ENCODE peak calls at places on chromosomes 2 and 18, in nine cellular contexts. One of them, this sample, is unnamed. For H3K9me3, the result is how much of the 10 kb centered on the place peaks cover.

GRCh38 chr18:51193621-51194287 is 3.7 kb downstream of the MEX3C start:
- DNase-seq in vagina: no peak
- DNase-seq in stomach: no peak
- DNase-seq in GM12878: no peak
- DNase-seq in HepG2: no peak
- DNase-seq in transverse colon: no peak
- DNase-seq in adrenal gland: peak
- DNase-seq in prostate gland: no peak
- DNase-seq in A549: no peak
- DNase-seq in this sample: no peak

GRCh38 chr2:102142829-102143449 is 393 bp downstream of the IL1R1 start:
- DNase-seq in vagina: no peak
- DNase-seq in stomach: no peak
- DNase-seq in GM12878: no peak
- DNase-seq in HepG2: peak
- DNase-seq in transverse colon: no peak
- DNase-seq in adrenal gland: peak
- DNase-seq in prostate gland: no peak
- DNase-seq in A549: peak
- DNase-seq in this sample: peak

GRCh38 chr18:27608742-27609141 is 423.6 kb upstream of the CHST9 start:
- DNase-seq in vagina: no peak
- DNase-seq in stomach: no peak
- DNase-seq in GM12878: no peak
- DNase-seq in HepG2: no peak
- DNase-seq in transverse colon: no peak
- DNase-seq in adrenal gland: no peak
- DNase-seq in prostate gland: no peak
- DNase-seq in A549: no peak
- DNase-seq in this sample: no peak

GRCh38 chr2:235893129-235893698 is 275.0 kb downstream of the GBX2 start:
- DNase-seq in vagina: no peak
- DNase-seq in stomach: no peak
- DNase-seq in GM12878: no peak
- DNase-seq in HepG2: no peak
- DNase-seq in transverse colon: no peak
- DNase-seq in adrenal gland: no peak
- DNase-seq in prostate gland: no peak
- DNase-seq in A549: no peak
- DNase-seq in this sample: no peak

GRCh38 chr2:69387770-69388481 is 899 bp upstream of the GFPT1 start:
- DNase-seq in vagina: no peak
- DNase-seq in stomach: no peak
- DNase-seq in GM12878: no peak
- DNase-seq in HepG2: peak
- DNase-seq in transverse colon: no peak
- DNase-seq in adrenal gland: no peak
- DNase-seq in prostate gland: no peak
- DNase-seq in A549: no peak
- DNase-seq in this sample: no peak

GRCh38 chr2:195820373-195820772 is 163.3 kb downstream of the SLC39A10 start:
- DNase-seq in vagina: no peak
- DNase-seq in stomach: no peak
- DNase-seq in GM12878: no peak
- DNase-seq in HepG2: no peak
- DNase-seq in transverse colon: no peak
- DNase-seq in adrenal gland: no peak
- DNase-seq in prostate gland: no peak
- DNase-seq in A549: no peak
- DNase-seq in this sample: no peak

GRCh38 chr18:79570266-79571201 is 109.1 kb upstream of the CTDP1 start:
- DNase-seq in vagina: no peak
- DNase-seq in stomach: no peak
- DNase-seq in GM12878: no peak
- DNase-seq in HepG2: no peak
- DNase-seq in transverse colon: peak
- DNase-seq in adrenal gland: no peak
- DNase-seq in prostate gland: no peak
- DNase-seq in A549: no peak
- DNase-seq in this sample: no peak

GRCh38 chr2:190927257-190927656 is 46.6 kb downstream of the GLS start:
- DNase-seq in vagina: no peak
- DNase-seq in stomach: no peak
- DNase-seq in GM12878: no peak
- DNase-seq in HepG2: no peak
- DNase-seq in transverse colon: no peak
- DNase-seq in adrenal gland: no peak
- DNase-seq in prostate gland: no peak
- DNase-seq in A549: peak
- DNase-seq in this sample: no peak

GRCh38 chr2:241194811-241195210 is 6.3 kb downstream of the ANO7 start:
- DNase-seq in vagina: no peak
- DNase-seq in stomach: no peak
- DNase-seq in GM12878: no peak
- DNase-seq in HepG2: no peak
- DNase-seq in transverse colon: no peak
- DNase-seq in adrenal gland: no peak
- DNase-seq in prostate gland: no peak
- DNase-seq in A549: no peak
- DNase-seq in this sample: no peak

GRCh38 chr18:45019469-45019868 is 338.8 kb downstream of the SETBP1 start:
- DNase-seq in vagina: no peak
- DNase-seq in stomach: no peak
- DNase-seq in GM12878: no peak
- DNase-seq in HepG2: no peak
- DNase-seq in transverse colon: no peak
- DNase-seq in adrenal gland: no peak
- DNase-seq in prostate gland: no peak
- DNase-seq in A549: no peak
- DNase-seq in this sample: no peak

GRCh38 chr2:63047534-63048281 is 2.9 kb upstream of the OTX1 start:
- DNase-seq in vagina: no peak
- DNase-seq in stomach: no peak
- DNase-seq in GM12878: no peak
- DNase-seq in HepG2: no peak
- DNase-seq in transverse colon: peak
- DNase-seq in adrenal gland: no peak
- DNase-seq in prostate gland: no peak
- DNase-seq in A549: no peak
- DNase-seq in this sample: no peak

GRCh38 chr2:109663721-109664120 is 49.6 kb downstream of the SOWAHC start:
- DNase-seq in vagina: no peak
- DNase-seq in stomach: no peak
- DNase-seq in GM12878: no peak
- DNase-seq in HepG2: peak
- DNase-seq in transverse colon: no peak
- DNase-seq in adrenal gland: peak
- DNase-seq in prostate gland: peak
- DNase-seq in A549: no peak
- DNase-seq in this sample: peak

GRCh38 chr2:7627587-7627986 is 710.4 kb downstream of the RNF144A start:
- DNase-seq in vagina: no peak
- DNase-seq in stomach: no peak
- DNase-seq in GM12878: no peak
- DNase-seq in HepG2: no peak
- DNase-seq in transverse colon: no peak
- DNase-seq in adrenal gland: no peak
- DNase-seq in prostate gland: no peak
- DNase-seq in A549: no peak
- DNase-seq in this sample: no peak

GRCh38 chr18:73945130-73945792 is 202.4 kb downstream of the FBXO15 start:
- DNase-seq in vagina: no peak
- DNase-seq in stomach: no peak
- DNase-seq in GM12878: no peak
- DNase-seq in HepG2: no peak
- DNase-seq in transverse colon: no peak
- DNase-seq in adrenal gland: no peak
- DNase-seq in prostate gland: no peak
- DNase-seq in A549: no peak
- DNase-seq in this sample: no peak

GRCh38 chr2:23366720-23367119 is 18.3 kb upstream of the KLHL29 start:
- DNase-seq in vagina: no peak
- DNase-seq in stomach: no peak
- DNase-seq in GM12878: no peak
- DNase-seq in HepG2: no peak
- DNase-seq in transverse colon: no peak
- DNase-seq in adrenal gland: peak
- DNase-seq in prostate gland: no peak
- DNase-seq in A549: peak
- DNase-seq in this sample: no peak

GRCh38 chr2:160044728-160045127 is 17.7 kb downstream of the PLA2R1 start:
- DNase-seq in vagina: no peak
- DNase-seq in stomach: no peak
- DNase-seq in GM12878: no peak
- DNase-seq in HepG2: no peak
- DNase-seq in transverse colon: no peak
- DNase-seq in adrenal gland: no peak
- DNase-seq in prostate gland: no peak
- DNase-seq in A549: no peak
- DNase-seq in this sample: no peak

DNA sequence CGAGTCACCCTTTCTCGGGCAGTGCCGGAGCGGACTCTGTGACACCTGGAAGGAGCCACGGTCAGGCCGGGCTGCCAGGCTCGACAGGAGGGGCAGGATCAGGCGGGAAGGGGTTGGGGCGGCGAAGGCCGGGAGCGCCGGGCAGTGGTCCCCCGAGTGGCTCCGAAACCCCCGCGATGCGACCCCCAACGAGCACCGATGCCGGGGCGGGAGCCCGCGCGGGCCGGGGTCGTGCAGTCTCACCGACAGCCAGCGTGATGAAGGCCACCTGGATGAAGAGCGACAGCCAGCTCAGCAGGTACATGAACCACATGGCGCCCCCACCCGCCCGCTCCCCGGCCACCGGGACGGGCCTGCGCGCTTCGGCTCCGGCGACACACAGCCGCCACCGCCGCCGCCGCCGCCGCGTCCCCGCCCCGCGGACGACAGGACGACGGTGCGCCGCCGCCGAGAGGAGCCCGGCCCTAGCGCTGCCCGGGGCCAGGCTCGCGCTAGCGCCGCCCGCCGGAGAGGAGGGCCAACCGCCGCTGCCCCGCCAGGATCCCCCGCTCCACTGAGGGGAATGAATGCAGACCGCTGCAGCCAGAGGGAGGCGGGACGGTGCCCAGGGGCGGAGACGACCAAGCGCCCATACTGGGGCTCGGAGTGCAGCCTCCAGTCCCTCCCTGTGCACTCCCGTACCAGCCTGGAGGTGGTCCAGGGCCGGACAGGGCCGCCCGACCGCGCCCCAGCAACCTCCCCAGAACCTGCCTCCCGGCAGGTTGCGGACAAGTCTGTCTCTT is at the start of gene TEX261:
- DNase-seq in vagina: peak
- DNase-seq in stomach: peak
- DNase-seq in GM12878: peak
- DNase-seq in HepG2: peak
- DNase-seq in transverse colon: peak
- DNase-seq in adrenal gland: peak
- DNase-seq in prostate gland: peak
- DNase-seq in A549: peak
- DNase-seq in this sample: peak
- H3K27ac ChIP-seq in vagina: peak
- H3K27ac ChIP-seq in stomach: peak
- H3K27ac ChIP-seq in GM12878: peak
- H3K27ac ChIP-seq in HepG2: peak
- H3K27ac ChIP-seq in transverse colon: peak
- H3K27ac ChIP-seq in adrenal gland: peak
- H3K27ac ChIP-seq in prostate gland: peak
- H3K27ac ChIP-seq in A549: peak
- H3K27ac ChIP-seq in this sample: peak

DNA sequence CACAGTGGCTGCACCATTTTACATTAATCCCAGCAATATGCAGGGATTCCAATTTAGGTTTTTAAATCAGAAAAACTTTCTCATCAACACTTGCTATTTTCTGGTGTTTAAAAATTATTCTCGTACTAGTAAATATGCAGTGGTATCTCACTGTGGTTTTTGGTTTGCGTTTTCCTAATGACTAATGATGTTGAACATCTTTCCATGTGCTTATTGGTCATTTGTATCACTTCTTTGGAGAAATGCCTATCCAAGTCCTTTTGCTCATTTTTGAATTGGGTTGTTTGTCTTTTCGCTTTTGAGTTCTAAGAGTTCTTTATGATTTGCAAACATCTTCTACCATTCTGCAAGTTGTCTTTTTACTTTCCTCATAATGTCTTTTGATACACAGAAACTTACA is 62.1 kb upstream of the TCF7L1 start:
- DNase-seq in vagina: no peak
- DNase-seq in stomach: no peak
- DNase-seq in GM12878: no peak
- DNase-seq in HepG2: no peak
- DNase-seq in transverse colon: no peak
- DNase-seq in adrenal gland: no peak
- DNase-seq in prostate gland: no peak
- DNase-seq in A549: no peak
- DNase-seq in this sample: no peak
- TF ChIP-seq POLR2A in vagina: no peak
- TF ChIP-seq POLR2A in stomach: no peak
- TF ChIP-seq POLR2A in GM12878: no peak
- TF ChIP-seq POLR2A in HepG2: no peak
- TF ChIP-seq POLR2A in transverse colon: no peak
- TF ChIP-seq POLR2A in adrenal gland: no peak
- TF ChIP-seq POLR2A in prostate gland: no peak
- TF ChIP-seq POLR2A in A549: no peak
- TF ChIP-seq POLR2A in this sample: no peak

DNA sequence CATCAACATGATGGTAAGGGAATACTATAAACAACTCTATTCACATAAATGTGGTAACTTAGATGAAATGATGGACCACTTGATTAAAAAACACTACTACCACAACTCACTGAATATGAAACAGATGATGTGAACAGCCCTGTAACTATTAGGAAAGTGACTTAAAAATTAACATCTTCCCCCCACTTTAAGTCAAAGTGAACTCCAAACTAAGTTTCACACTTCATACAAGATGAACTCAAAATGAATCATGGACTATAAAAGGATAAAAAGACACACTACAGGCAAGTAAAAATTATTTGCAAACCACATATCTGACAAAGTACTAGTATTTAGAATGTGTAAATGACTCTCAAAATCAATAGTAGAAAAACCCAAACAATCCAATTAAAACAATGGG is 71.6 kb downstream of the ZAP70 start:
- DNase-seq in vagina: no peak
- DNase-seq in stomach: no peak
- DNase-seq in GM12878: no peak
- DNase-seq in HepG2: no peak
- DNase-seq in transverse colon: no peak
- DNase-seq in adrenal gland: no peak
- DNase-seq in prostate gland: no peak
- DNase-seq in A549: no peak
- DNase-seq in this sample: no peak
- H3K9me3 ChIP-seq in vagina: under half
- H3K9me3 ChIP-seq in stomach: under half
- H3K9me3 ChIP-seq in GM12878: under half
- H3K9me3 ChIP-seq in HepG2: under half
- H3K9me3 ChIP-seq in transverse colon: under half
- H3K9me3 ChIP-seq in adrenal gland: under half
- H3K9me3 ChIP-seq in prostate gland: under half
- H3K9me3 ChIP-seq in A549: under half
- H3K9me3 ChIP-seq in this sample: under half

GRCh38 chr2:128940378-128940777 is 621.7 kb upstream of the HS6ST1 start:
- DNase-seq in vagina: no peak
- DNase-seq in stomach: no peak
- DNase-seq in GM12878: no peak
- DNase-seq in HepG2: no peak
- DNase-seq in transverse colon: no peak
- DNase-seq in adrenal gland: no peak
- DNase-seq in prostate gland: no peak
- DNase-seq in A549: no peak
- DNase-seq in this sample: no peak

GRCh38 chr2:128941676-128942075 is 623.0 kb upstream of the HS6ST1 start:
- DNase-seq in vagina: no peak
- DNase-seq in stomach: peak
- DNase-seq in GM12878: no peak
- DNase-seq in HepG2: no peak
- DNase-seq in transverse colon: no peak
- DNase-seq in adrenal gland: no peak
- DNase-seq in prostate gland: peak
- DNase-seq in A549: no peak
- DNase-seq in this sample: no peak
- H3K27ac ChIP-seq in vagina: no peak
- H3K27ac ChIP-seq in stomach: no peak
- H3K27ac ChIP-seq in GM12878: no peak
- H3K27ac ChIP-seq in HepG2: no peak
- H3K27ac ChIP-seq in transverse colon: no peak
- H3K27ac ChIP-seq in adrenal gland: no peak
- H3K27ac ChIP-seq in prostate gland: no peak
- H3K27ac ChIP-seq in A549: no peak
- H3K27ac ChIP-seq in this sample: no peak

This sample was measured in testis.